ENCODE peak calls at places on chromosomes 1 and 21, in five cellular contexts. B is uterus; Y is stimulated activated CD4-positive, alpha-beta T cell treated with anti-CD3 and anti-CD28 coated beads, Interleukin-12 subunit alpha, Interleukin-12 subunit beta, amount 100 ng/mL, for 48 hours; F is OCI-LY7; M is iris pigment epithelial cell. R is an unnamed sample.

GRCh38 chr1:30914931-30915330 is 6.4 kb upstream of the SDC3 start:
- DNase-seq in Y (no peak), M (no peak), B (no peak), F (no peak), R (no peak)

GRCh38 chr1:208225954-208226937 is 17.9 kb downstream of the PLXNA2 start:
- DNase-seq in F (no peak), M (peak; percentile 38), B (peak; percentile 75), Y (no peak), R (no peak)

GRCh38 chr1:6350416-6351088 is 43.0 kb downstream of the ACOT7 start:
- DNase-seq in F (no peak), Y (no peak), M (no peak), B (no peak), R (peak; percentile 87)

GRCh38 chr21:45382698-45383000 is 22.3 kb upstream of the COL18A1 start:
- DNase-seq in Y (no peak), M (no peak), B (no peak), F (no peak), R (no peak)

GRCh38 chr21:38609580-38609979 is 111.3 kb upstream of the ERG start:
- DNase-seq in F (no peak), B (no peak), Y (no peak), M (no peak), R (no peak)

GRCh38 chr1:101846820-101847219 is 149.9 kb downstream of the OLFM3 start:
- DNase-seq in B (no peak), Y (no peak), F (no peak), M (no peak), R (no peak)

GRCh38 chr21:16037386-16037785 is 307.6 kb downstream of the USP25 start:
- DNase-seq in Y (no peak), F (no peak), B (no peak), M (peak; percentile 30), R (no peak)

GRCh38 chr1:50603274-50604271 is 180.3 kb upstream of the DMRTA2 start:
- DNase-seq in B (no peak), M (peak; percentile 70), F (no peak), Y (no peak), R (no peak)

GRCh38 chr1:1920608-1921458 is 1.8 kb upstream of the TMEM52 start:
- DNase-seq in Y (no peak), M (no peak), F (no peak), B (no peak), R (no peak)

GRCh38 chr1:41805771-41806471 is 112.8 kb downstream of the HIVEP3 start:
- DNase-seq in F (no peak), B (no peak), M (no peak), Y (no peak), R (no peak)

GRCh38 chr1:116725798-116726197 is 28.4 kb upstream of the CD2 start:
- DNase-seq in Y (no peak), M (no peak), B (no peak), F (no peak), R (no peak)

GRCh38 chr1:246735735-246736134 is 11.5 kb downstream of the SCCPDH start:
- DNase-seq in Y (no peak), F (no peak), B (no peak), M (no peak), R (no peak)

GRCh38 chr1:31064685-31065309 is 720 bp downstream of the PUM1 start:
- DNase-seq in F (peak; percentile 60), Y (no peak), B (no peak), M (peak; percentile 24), R (peak; percentile 19)

GRCh38 chr1:209576392-209576791 is 7.1 kb upstream of the CAMK1G start:
- DNase-seq in F (no peak), Y (no peak), M (no peak), B (no peak), R (no peak)

GRCh38 chr1:16158993-16159831 is 3.3 kb upstream of the EPHA2 start:
- DNase-seq in F (no peak), B (no peak), Y (no peak), M (no peak), R (no peak)

GRCh38 chr21:46596201-46596600 is 8.7 kb downstream of the S100B start:
- DNase-seq in Y (no peak), M (no peak), B (no peak), F (no peak), R (no peak)

GRCh38 chr1:84772428-84772943 is 82.2 kb upstream of the SSX2IP start:
- DNase-seq in F (peak; percentile 65), M (peak; percentile 76), B (peak; percentile 87), Y (peak; percentile 52), R (peak; percentile 84)

GRCh38 chr1:237814319-237814924 is 76.3 kb downstream of the ZP4 start:
- DNase-seq in Y (no peak), B (no peak), F (peak; percentile 25), M (peak; percentile 26), R (no peak)

GRCh38 chr21:40070871-40071270 is 203.6 kb downstream of the PCP4 start:
- DNase-seq in B (no peak), M (no peak), F (no peak), Y (no peak), R (no peak)

GRCh38 chr1:215717677-215718076 is 150.6 kb downstream of the KCTD3 start:
- DNase-seq in B (no peak), F (no peak), Y (no peak), M (no peak), R (no peak)

GRCh38 chr1:52551476-52552235 is 1.2 kb downstream of the TUT4 start:
- DNase-seq in B (no peak), M (peak; percentile 55), Y (peak; percentile 24), F (peak; percentile 43), R (no peak)

GRCh38 chr1:29754608-29755375 is 518.5 kb downstream of the PTPRU start:
- DNase-seq in F (no peak), M (no peak), B (no peak), Y (no peak), R (no peak)

GRCh38 chr21:42525228-42525604 is 11.6 kb downstream of the SLC37A1 start:
- DNase-seq in F (peak; percentile 40), M (peak; percentile 28), B (no peak), Y (no peak), R (no peak)

GRCh38 chr1:230292739-230293720 is 133.1 kb downstream of the PGBD5 start:
- DNase-seq in Y (no peak), B (peak; percentile 7), M (no peak), F (no peak), R (no peak)

GRCh38 chr1:27884182-27884954 is 12.0 kb downstream of the THEMIS2 start:
- DNase-seq in Y (no peak), F (no peak), M (no peak), B (no peak), R (no peak)

GRCh38 chr1:175591083-175591743 is 152.2 kb downstream of the TNR start:
- DNase-seq in F (no peak), B (no peak), M (no peak), Y (no peak), R (no peak)

GRCh38 chr1:46174448-46175231 is at the start of gene TSPAN1:
- DNase-seq in F (no peak), B (peak; percentile 30), Y (no peak), M (peak; percentile 23), R (no peak)

GRCh38 chr1:16021681-16022080 is at the start of gene CLCNKA:
- DNase-seq in M (no peak), Y (no peak), B (no peak), F (no peak), R (no peak)

GRCh38 chr1:23506376-23507107 is 22.6 kb upstream of the ASAP3 start:
- DNase-seq in F (no peak), B (no peak), Y (no peak), M (no peak), R (no peak)

GRCh38 chr1:62621907-62622306 is 24.6 kb downstream of the ANGPTL3 start:
- DNase-seq in Y (no peak), M (peak; percentile 98), B (no peak), F (no peak), R (no peak)

GRCh38 chr1:58933599-58933926 is 149.7 kb upstream of the JUN start:
- DNase-seq in Y (no peak), M (peak; percentile 6), F (no peak), B (no peak), R (no peak)

GRCh38 chr1:149846600-149847466 is 52.5 kb upstream of the BOLA1 start:
- DNase-seq in B (no peak), F (peak; percentile 16), M (no peak), Y (no peak), R (no peak)

GRCh38 chr1:182330303-182330702 is 61.3 kb downstream of the GLUL start:
- DNase-seq in M (peak; percentile 15), B (peak; percentile 42), Y (no peak), F (no peak), R (no peak)

GRCh38 chr1:76868154-76868882 is 1.0 kb downstream of the ST6GALNAC5 start:
- DNase-seq in B (no peak), M (peak; percentile 58), F (no peak), Y (no peak), R (no peak)

GRCh38 chr1:52733368-52733767 is 7.1 kb downstream of the ZYG11B start:
- DNase-seq in M (no peak), B (no peak), Y (no peak), F (no peak), R (no peak)

GRCh38 chr1:24556414-24556795 is 518 bp downstream of the NCMAP start:
- DNase-seq in B (no peak), M (no peak), F (no peak), Y (no peak), R (no peak)

GRCh38 chr1:163161337-163161736 is 41.4 kb downstream of the RGS5 start:
- DNase-seq in Y (no peak), M (no peak), F (no peak), B (no peak), R (no peak)

R was measured in mucosa of gallbladder.